ENCODE peak calls at places on chromosomes 2 and 18, in six cellular contexts. U, P, F, Z, Y and J are unnamed samples.

GRCh38 chr2:185279999-185280398 is 458.6 kb upstream of the FSIP2 start:
- DNase-seq in U (no peak), P (no peak), F (no peak), Z (no peak), Y (peak; percentile 16), J (peak; percentile 43)

GRCh38 chr2:168978461-168978861 is 52.7 kb downstream of the ABCB11 start:
- DNase-seq in U (no peak), P (no peak), F (no peak), Z (no peak), Y (no peak), J (no peak)

GRCh38 chr18:7177131-7177744 is 53.7 kb upstream of the LRRC30 start:
- DNase-seq in U (no peak), P (peak; percentile 57), F (peak; percentile 63), Z (no peak), Y (peak; percentile 45), J (peak; percentile 72)

GRCh38 chr2:222341328-222341727 is 42.5 kb upstream of the PAX3 start:
- DNase-seq in U (no peak), P (no peak), F (no peak), Z (no peak), Y (no peak), J (no peak)

GRCh38 chr18:49861659-49862058 is 48.3 kb upstream of the ACAA2 start:
- DNase-seq in U (no peak), P (no peak), F (no peak), Z (no peak), Y (no peak), J (peak; percentile 12)

GRCh38 chr18:58054041-58054733 is 10.2 kb downstream of the NEDD4L start:
- DNase-seq in U (no peak), P (no peak), F (peak; percentile 19), Z (no peak), Y (peak; percentile 76), J (peak; percentile 72)

GRCh38 chr2:232873292-232873908 is 3.3 kb downstream of the SNORC start:
- DNase-seq in U (no peak), P (no peak), F (no peak), Z (no peak), Y (no peak), J (no peak)

GRCh38 chr2:161046876-161047275 is 113.4 kb upstream of the TANK start:
- DNase-seq in U (no peak), P (no peak), F (no peak), Z (no peak), Y (no peak), J (no peak)

GRCh38 chr2:76270356-76270755 is 559.6 kb upstream of the GCFC2 start:
- DNase-seq in U (no peak), P (no peak), F (no peak), Z (no peak), Y (no peak), J (no peak)

GRCh38 chr2:127196998-127197397 is 23.1 kb downstream of the CYP27C1 start:
- DNase-seq in U (no peak), P (no peak), F (peak; percentile 37), Z (peak; percentile 11), Y (peak; percentile 62), J (peak; percentile 78)

GRCh38 chr2:112183327-112184025 is 45.3 kb downstream of the FBLN7 start:
- DNase-seq in U (no peak), P (no peak), F (no peak), Z (no peak), Y (no peak), J (no peak)

GRCh38 chr2:241151934-241152660 is 1.8 kb downstream of the PPP1R7 start:
- DNase-seq in U (no peak), P (no peak), F (no peak), Z (no peak), Y (no peak), J (peak; percentile 40)

GRCh38 chr2:18922276-18922675 is 332.9 kb upstream of the NT5C1B start:
- DNase-seq in U (no peak), P (no peak), F (no peak), Z (no peak), Y (no peak), J (no peak)

GRCh38 chr2:202135111-202135874 is 62.2 kb downstream of the KIAA2012 start:
- DNase-seq in U (no peak), P (no peak), F (no peak), Z (no peak), Y (no peak), J (no peak)

GRCh38 chr2:112713585-112713925 is 7.3 kb upstream of the NT5DC4 start:
- DNase-seq in U (no peak), P (no peak), F (no peak), Z (no peak), Y (no peak), J (no peak)

GRCh38 chr18:70181015-70181414 is 24.5 kb downstream of the RTTN start:
- DNase-seq in U (no peak), P (no peak), F (no peak), Z (no peak), Y (peak; percentile 69), J (no peak)

GRCh38 chr2:100018794-100019193 is 123.6 kb downstream of the AFF3 start:
- DNase-seq in U (no peak), P (no peak), F (no peak), Z (no peak), Y (no peak), J (no peak)

GRCh38 chr2:216083464-216084279 is 2.0 kb downstream of the TMEM169 start:
- DNase-seq in U (no peak), P (peak; percentile 47), F (no peak), Z (no peak), Y (peak; percentile 70), J (peak; percentile 73)

GRCh38 chr2:39948016-39948719 is 169.1 kb upstream of the THUMPD2 start:
- DNase-seq in U (no peak), P (no peak), F (no peak), Z (no peak), Y (no peak), J (no peak)

GRCh38 chr18:55465313-55465712 is 122.7 kb downstream of the TCF4 start:
- DNase-seq in U (no peak), P (no peak), F (no peak), Z (no peak), Y (no peak), J (peak; percentile 26)

GRCh38 chr2:212032032-212032431 is 506.6 kb downstream of the ERBB4 start:
- DNase-seq in U (no peak), P (no peak), F (no peak), Z (no peak), Y (no peak), J (no peak)

DNA sequence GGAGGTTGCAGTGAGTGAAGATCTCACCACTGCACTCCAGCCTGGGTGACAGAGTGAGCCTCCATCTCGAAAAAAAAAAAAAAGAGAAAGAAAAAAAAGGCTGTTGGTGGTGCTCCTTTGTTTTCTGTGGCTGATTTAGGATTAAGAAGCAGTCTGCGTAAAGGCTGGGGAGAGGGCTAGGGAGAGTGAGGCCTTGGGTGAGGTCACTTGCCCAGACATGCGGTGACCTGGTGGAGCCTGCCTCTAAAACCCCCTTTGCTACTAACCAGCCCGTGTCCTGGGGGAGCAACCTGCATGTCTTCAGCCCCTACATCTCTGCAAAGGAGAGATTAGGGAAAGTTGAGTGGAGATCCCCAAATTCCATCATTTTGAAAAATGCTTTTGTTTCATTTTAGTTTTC is 39.1 kb upstream of the RALBP1 start:
- DNase-seq in U (no peak), P (no peak), F (no peak), Z (no peak), Y (no peak), J (no peak)
- TF ChIP-seq CREB1 in U (no peak), P (no peak), F (no peak), Z (no peak), Y (no peak), J (no peak)

GRCh38 chr2:240142859-240143258 is 2.4 kb upstream of the OTOS start:
- DNase-seq in U (no peak), P (no peak), F (no peak), Z (no peak), Y (no peak), J (no peak)

GRCh38 chr2:240143276-240143675 is 2.8 kb upstream of the OTOS start:
- DNase-seq in U (no peak), P (no peak), F (no peak), Z (no peak), Y (no peak), J (no peak)

GRCh38 chr2:240145461-240145860 is 5.0 kb upstream of the OTOS start:
- DNase-seq in U (no peak), P (no peak), F (no peak), Z (no peak), Y (no peak), J (no peak)

GRCh38 chr2:240144649-240145261 is 4.3 kb upstream of the OTOS start:
- DNase-seq in U (no peak), P (no peak), F (no peak), Z (no peak), Y (no peak), J (no peak)

DNA sequence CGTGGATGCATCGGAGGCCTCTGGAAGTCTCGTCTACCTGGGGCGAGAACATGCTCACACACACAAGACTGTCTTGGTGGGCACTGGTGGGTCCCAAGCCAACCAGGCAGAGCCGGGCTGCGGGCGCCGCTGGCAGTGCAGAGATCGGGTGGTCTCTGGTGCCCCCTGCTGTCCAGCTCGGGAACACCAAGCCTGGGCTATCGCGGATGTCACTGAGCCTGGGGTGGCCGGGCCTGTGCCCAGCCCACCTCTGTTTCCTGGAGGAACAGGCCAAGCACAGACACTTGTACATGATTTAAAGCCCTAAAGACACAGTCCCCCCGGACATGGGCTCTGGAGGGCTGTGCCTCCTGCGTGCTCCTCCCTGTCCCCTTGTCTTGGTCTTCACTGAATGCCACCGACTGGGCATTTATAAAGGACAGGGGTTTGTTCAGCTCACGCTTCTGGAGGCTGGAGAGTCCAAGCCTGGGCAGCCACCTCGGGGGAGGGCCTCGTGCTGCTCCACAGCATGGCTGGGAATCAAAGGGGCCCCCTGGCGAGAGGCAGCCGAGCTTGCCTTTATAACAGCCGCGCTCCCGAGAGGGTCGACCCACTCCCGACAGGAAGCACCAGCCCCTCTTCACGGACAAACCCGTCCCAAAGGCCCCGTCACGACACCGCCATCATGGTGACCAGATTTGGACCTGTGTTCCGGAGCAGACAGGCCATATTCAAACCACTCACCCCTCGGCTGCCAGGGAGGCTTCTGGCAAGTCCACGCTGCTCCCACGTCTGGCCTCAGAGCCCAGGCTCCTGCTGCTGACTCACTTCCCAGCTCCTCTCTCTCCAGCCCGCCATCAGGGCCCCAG is 3.6 kb upstream of the OTOS start:
- DNase-seq in U (peak; percentile 98), P (peak; percentile 89), F (peak; percentile 72), Z (no peak), Y (peak; percentile 47), J (peak; percentile 79)
- TF ChIP-seq CREB1 in U (no peak), P (no peak), F (no peak), Z (no peak), Y (no peak), J (no peak)

GRCh38 chr2:62406573-62407043 is 99.4 kb downstream of the TMEM17 start:
- DNase-seq in U (no peak), P (no peak), F (no peak), Z (peak; percentile 77), Y (peak; percentile 57), J (no peak)
- TF ChIP-seq CREB1 in U (no peak), P (no peak), F (no peak), Z (no peak), Y (no peak), J (no peak)

GRCh38 chr2:43488737-43489136 is 107.1 kb downstream of the THADA start:
- DNase-seq in U (no peak), P (no peak), F (no peak), Z (no peak), Y (no peak), J (no peak)

GRCh38 chr2:43490387-43490786 is 105.5 kb downstream of the THADA start:
- DNase-seq in U (no peak), P (no peak), F (no peak), Z (no peak), Y (no peak), J (peak; percentile 7)

GRCh38 chr2:43495727-43496126 is 100.1 kb downstream of the THADA start:
- DNase-seq in U (no peak), P (no peak), F (no peak), Z (no peak), Y (no peak), J (no peak)

GRCh38 chr2:43491070-43491639 is 104.7 kb downstream of the THADA start:
- DNase-seq in U (no peak), P (no peak), F (no peak), Z (no peak), Y (no peak), J (no peak)

GRCh38 chr2:43493954-43494353 is 101.9 kb downstream of the THADA start:
- DNase-seq in U (no peak), P (no peak), F (no peak), Z (no peak), Y (no peak), J (no peak)
- TF ChIP-seq CREB1 in U (no peak), P (no peak), F (no peak), Z (no peak), Y (no peak), J (no peak)